ENCODE peak calls at places on chromosome 21, in nine cellular contexts. X, C, F, Q, R, G, V, D and W are unnamed samples.

GRCh38 chr21:45258476-45258875 is 29.2 kb downstream of the POFUT2 start:
- DNase-seq in X (no peak), G (no peak), D (peak; percentile 15), F (no peak), V (no peak), C (no peak), Q (no peak), R (no peak), W (no peak)

GRCh38 chr21:37005548-37006242 is 807 bp upstream of the RIPPLY3 start:
- DNase-seq in F (no peak), G (no peak), Q (no peak), C (no peak), R (no peak), D (no peak), X (no peak), V (no peak), W (no peak)

GRCh38 chr21:35398366-35398982 is 349.4 kb upstream of the RUNX1 start:
- DNase-seq in X (no peak), G (peak; percentile 48), D (no peak), Q (no peak), F (no peak), R (no peak), V (no peak), C (no peak), W (no peak)

GRCh38 chr21:33368124-33368523 is 35.1 kb upstream of the IFNGR2 start:
- DNase-seq in X (no peak), V (no peak), R (no peak), F (no peak), G (no peak), D (no peak), Q (no peak), C (no peak), W (peak; percentile 41)

GRCh38 chr21:46418265-46418946 is 40.3 kb upstream of the DIP2A start:
- DNase-seq in F (no peak), C (peak; percentile 17), Q (no peak), D (no peak), X (no peak), V (no peak), R (no peak), G (no peak), W (no peak)

GRCh38 chr21:20943476-20944085 is 54.6 kb upstream of the NCAM2 start:
- DNase-seq in V (no peak), Q (no peak), X (no peak), R (no peak), D (no peak), F (no peak), C (no peak), G (no peak), W (no peak)

GRCh38 chr21:31543191-31543590 is 116.3 kb upstream of the SOD1 start:
- DNase-seq in V (no peak), G (no peak), Q (no peak), D (no peak), C (no peak), R (no peak), F (peak; percentile 5), X (no peak), W (no peak)

GRCh38 chr21:46668381-46668780 is 32.9 kb downstream of the PRMT2 start:
- DNase-seq in F (no peak), R (no peak), Q (no peak), G (no peak), C (no peak), V (no peak), X (no peak), D (no peak), W (no peak)

GRCh38 chr21:46020581-46020980 is 39.0 kb downstream of the COL6A1 start:
- DNase-seq in C (no peak), R (no peak), G (no peak), Q (no peak), F (no peak), V (no peak), X (no peak), D (no peak), W (no peak)

GRCh38 chr21:35637431-35637830 is 422.9 kb downstream of the SETD4 start:
- DNase-seq in X (no peak), D (peak; percentile 51), G (peak; percentile 21), V (peak; percentile 73), C (no peak), F (peak; percentile 36), R (no peak), Q (no peak), W (no peak)

GRCh38 chr21:45819478-45820170 is 161.9 kb upstream of the COL6A1 start:
- DNase-seq in F (no peak), X (no peak), C (peak; percentile 55), Q (no peak), D (no peak), R (no peak), G (no peak), V (no peak), W (no peak)

GRCh38 chr21:15112858-15113257 is 48.1 kb upstream of the NRIP1 start:
- DNase-seq in D (no peak), R (no peak), Q (no peak), X (no peak), G (no peak), F (no peak), C (no peak), V (peak; percentile 12), W (no peak)

GRCh38 chr21:41059871-41060270 is 108.1 kb upstream of the BACE2 start:
- DNase-seq in X (no peak), Q (no peak), C (no peak), D (no peak), V (no peak), G (no peak), R (no peak), F (no peak), W (no peak)

GRCh38 chr21:27519357-27519756 is 552.5 kb upstream of the ADAMTS5 start:
- DNase-seq in G (peak; percentile 87), C (no peak), X (no peak), V (peak; percentile 28), Q (no peak), D (peak; percentile 75), R (no peak), F (no peak), W (no peak)
- H3K4me3 ChIP-seq in G (no peak overlapping the region), C (no peak overlapping the region), X (no peak overlapping the region), V (no peak overlapping the region), Q (no peak overlapping the region), D (no peak overlapping the region), R (no peak overlapping the region), F (no peak overlapping the region), W (no peak overlapping the region)

DNA sequence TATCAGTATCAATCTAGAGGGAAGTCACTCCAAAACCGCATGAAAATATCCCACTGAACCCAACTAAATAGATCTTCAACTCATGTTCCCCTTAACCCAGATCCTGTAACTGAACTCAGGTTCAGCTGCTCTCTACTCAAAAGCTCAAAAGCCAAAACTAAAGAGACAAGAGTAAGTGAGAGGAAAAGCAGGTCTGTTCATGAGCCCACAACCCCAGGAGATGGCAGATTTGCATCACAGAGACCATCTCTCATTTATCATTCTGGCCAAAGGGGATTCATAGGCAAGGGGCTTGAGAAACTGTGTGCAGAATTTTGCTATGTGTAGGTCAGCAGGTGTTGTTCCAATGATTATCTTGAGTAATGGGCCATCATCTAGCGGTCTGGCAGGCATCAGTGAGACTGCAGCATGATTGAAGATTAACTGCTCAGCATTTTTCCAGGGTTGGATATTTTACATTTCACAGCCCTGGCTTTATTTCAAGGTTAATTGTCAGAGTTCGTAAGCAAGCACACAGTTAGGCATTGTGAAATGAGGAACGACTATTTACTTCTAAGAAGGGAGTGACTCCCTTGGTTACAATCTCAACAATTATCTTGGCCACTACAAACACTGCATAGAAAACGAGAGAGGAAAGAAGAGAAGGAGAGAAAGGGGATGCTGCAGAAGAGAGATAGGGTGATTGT is 1204.5 kb upstream of the TMPRSS15 start:
- DNase-seq in R (no peak), C (no peak), D (no peak), Q (no peak), X (no peak), V (no peak), G (peak; percentile 65), F (peak; percentile 61), W (no peak)
- TF ChIP-seq CTCF in R (no peak), C (no peak), D (no peak), Q (no peak), X (no peak), V (no peak), G (peak; percentile 26), F (no peak), W (no peak)

GRCh38 chr21:16589046-16589445 is 859.3 kb downstream of the USP25 start:
- DNase-seq in C (no peak), R (no peak), X (no peak), G (no peak), V (no peak), D (no peak), Q (no peak), F (no peak), W (no peak)

GRCh38 chr21:16587671-16588379 is 858.0 kb downstream of the USP25 start:
- DNase-seq in C (no peak), V (peak; percentile 59), R (no peak), D (peak; percentile 77), F (peak; percentile 3), Q (no peak), G (peak; percentile 88), X (no peak), W (no peak)

GRCh38 chr21:16587141-16587570 is 857.4 kb downstream of the USP25 start:
- DNase-seq in R (peak; percentile 50), C (peak; percentile 60), G (peak; percentile 96), X (no peak), Q (no peak), V (peak; percentile 46), F (peak; percentile 70), D (peak; percentile 59), W (no peak)

GRCh38 chr21:16589499-16589898 is 859.7 kb downstream of the USP25 start:
- DNase-seq in D (no peak), Q (no peak), X (no peak), C (no peak), V (no peak), F (no peak), R (no peak), G (no peak), W (no peak)

GRCh38 chr21:16588433-16588860 is 858.7 kb downstream of the USP25 start:
- DNase-seq in R (peak; percentile 45), X (no peak), D (peak; percentile 70), C (peak; percentile 64), V (peak; percentile 28), Q (no peak), G (peak; percentile 94), F (peak; percentile 43), W (no peak)
- H3K4me3 ChIP-seq in R (peak overlapping the region; percentile 43), X (no peak overlapping the region), D (peak overlapping the region; percentile 59), C (peak overlapping the region; percentile 45), V (peak overlapping the region; percentile 32), Q (no peak overlapping the region), G (peak overlapping the region; percentile 51), F (no peak overlapping the region), W (no peak overlapping the region)

GRCh38 chr21:28633803-28634572 is 358.7 kb downstream of the LTN1 start:
- DNase-seq in D (peak; percentile 73), F (no peak), G (peak; percentile 50), C (peak; percentile 63), Q (no peak), X (no peak), R (peak; percentile 68), V (peak; percentile 91), W (no peak)

GRCh38 chr21:28640326-28640725 is 352.4 kb downstream of the LTN1 start:
- DNase-seq in G (no peak), R (no peak), C (no peak), D (no peak), V (no peak), F (no peak), X (no peak), Q (no peak), W (no peak)

GRCh38 chr21:28635541-28635940 is 357.1 kb downstream of the LTN1 start:
- DNase-seq in R (no peak), V (peak; percentile 12), G (no peak), Q (no peak), C (no peak), X (no peak), F (no peak), D (no peak), W (no peak)

GRCh38 chr21:28639742-28640141 is 352.9 kb downstream of the LTN1 start:
- DNase-seq in Q (no peak), V (no peak), G (peak; percentile 52), C (no peak), R (no peak), D (peak; percentile 88), X (no peak), F (no peak), W (no peak)

GRCh38 chr21:28636988-28637691 is 355.5 kb downstream of the LTN1 start:
- DNase-seq in C (no peak), D (peak; percentile 89), G (peak; percentile 83), V (peak; percentile 96), Q (no peak), X (no peak), F (no peak), R (no peak), W (no peak)
- TF ChIP-seq CTCF in C (no peak), D (no peak), G (no peak), V (no peak), Q (no peak), X (no peak), F (no peak), R (no peak), W (no peak)